ENCODE peak calls at places on chromosomes 11 and 22, in six cellular contexts. M is A549, R is IMR-90, B is vagina, W is heart left ventricle, U is Peyer's patch. P is an unnamed sample.
A peak's percentile ranks its signal among the peaks of the same experiment; 100 is the strongest.

GRCh38 chr11:74135516-74135840 is 35.3 kb downstream of the C2CD3 start:
- DNase-seq in M (no peak), R (no peak), B (no peak), W (no peak), U (no peak), P (no peak)

GRCh38 chr11:128451651-128452470 is 135.5 kb downstream of the ETS1 start:
- DNase-seq in M (no peak), R (peak; percentile 57), B (no peak), W (peak; percentile 74), U (no peak), P (no peak)

GRCh38 chr11:19872526-19873135 is 160.0 kb downstream of the NAV2 start:
- DNase-seq in M (no peak), R (no peak), B (no peak), W (no peak), U (no peak), P (no peak)

GRCh38 chr11:71153005-71153395 is 99.4 kb downstream of the SHANK2 start:
- DNase-seq in M (peak; percentile 53), R (peak; percentile 31), B (no peak), W (no peak), U (no peak), P (no peak)

GRCh38 chr11:18046116-18046777 is at the start of gene TPH1:
- DNase-seq in M (no peak), R (peak; percentile 36), B (no peak), W (peak; percentile 13), U (no peak), P (no peak)

GRCh38 chr22:44660051-44660830 is 41.8 kb upstream of the PRR5 start:
- DNase-seq in M (no peak), R (no peak), B (no peak), W (no peak), U (no peak), P (no peak)

GRCh38 chr22:46355369-46355995 is 20.0 kb downstream of the TRMU start:
- DNase-seq in M (peak; percentile 59), R (peak; percentile 40), B (no peak), W (peak; percentile 62), U (peak; percentile 73), P (peak; percentile 52)

GRCh38 chr11:10067629-10068300 is 226.3 kb downstream of the SBF2 start:
- DNase-seq in M (no peak), R (no peak), B (no peak), W (no peak), U (no peak), P (no peak)

GRCh38 chr22:19959043-19959586 is 17.5 kb upstream of the TXNRD2 start:
- DNase-seq in M (no peak), R (peak; percentile 39), B (no peak), W (peak; percentile 77), U (peak; percentile 30), P (no peak)

GRCh38 chr22:32103648-32104326 is 55.3 kb downstream of the C22orf42 start:
- DNase-seq in M (no peak), R (peak; percentile 3), B (no peak), W (no peak), U (no peak), P (no peak)

GRCh38 chr11:33064033-33064825 is 24.9 kb downstream of the TCP11L1 start:
- DNase-seq in M (no peak), R (no peak), B (no peak), W (no peak), U (no peak), P (no peak)

GRCh38 chr11:58068640-58069039 is 37.9 kb downstream of the OR6Q1 start:
- DNase-seq in M (no peak), R (no peak), B (no peak), W (no peak), U (no peak), P (no peak)

GRCh38 chr11:64246874-64247728 is at the start of gene PPP1R14B:
- DNase-seq in M (peak; percentile 84), R (peak; percentile 80), B (no peak), W (peak; percentile 92), U (peak; percentile 85), P (no peak)
- TF ChIP-seq POLR2A in M (peak; percentile 14), R (peak; percentile 72), B (no peak), W (no peak), U (peak; percentile 48), P (no peak)

GRCh38 chr11:65786786-65787636 is at the start of gene OVOL1:
- DNase-seq in M (no peak), R (no peak), B (no peak), W (no peak), U (peak; percentile 53), P (no peak)
- TF ChIP-seq POLR2A in M (no peak), R (no peak), B (no peak), W (no peak), U (peak; percentile 92), P (no peak)

GRCh38 chr22:36365020-36365411 is 22.8 kb downstream of the MYH9 start:
- DNase-seq in M (peak; percentile 75), R (peak; percentile 99), B (no peak), W (peak; percentile 71), U (peak; percentile 68), P (no peak)
- TF ChIP-seq POLR2A in M (no peak), R (peak; percentile 63), B (no peak), W (no peak), U (no peak), P (no peak)

DNA sequence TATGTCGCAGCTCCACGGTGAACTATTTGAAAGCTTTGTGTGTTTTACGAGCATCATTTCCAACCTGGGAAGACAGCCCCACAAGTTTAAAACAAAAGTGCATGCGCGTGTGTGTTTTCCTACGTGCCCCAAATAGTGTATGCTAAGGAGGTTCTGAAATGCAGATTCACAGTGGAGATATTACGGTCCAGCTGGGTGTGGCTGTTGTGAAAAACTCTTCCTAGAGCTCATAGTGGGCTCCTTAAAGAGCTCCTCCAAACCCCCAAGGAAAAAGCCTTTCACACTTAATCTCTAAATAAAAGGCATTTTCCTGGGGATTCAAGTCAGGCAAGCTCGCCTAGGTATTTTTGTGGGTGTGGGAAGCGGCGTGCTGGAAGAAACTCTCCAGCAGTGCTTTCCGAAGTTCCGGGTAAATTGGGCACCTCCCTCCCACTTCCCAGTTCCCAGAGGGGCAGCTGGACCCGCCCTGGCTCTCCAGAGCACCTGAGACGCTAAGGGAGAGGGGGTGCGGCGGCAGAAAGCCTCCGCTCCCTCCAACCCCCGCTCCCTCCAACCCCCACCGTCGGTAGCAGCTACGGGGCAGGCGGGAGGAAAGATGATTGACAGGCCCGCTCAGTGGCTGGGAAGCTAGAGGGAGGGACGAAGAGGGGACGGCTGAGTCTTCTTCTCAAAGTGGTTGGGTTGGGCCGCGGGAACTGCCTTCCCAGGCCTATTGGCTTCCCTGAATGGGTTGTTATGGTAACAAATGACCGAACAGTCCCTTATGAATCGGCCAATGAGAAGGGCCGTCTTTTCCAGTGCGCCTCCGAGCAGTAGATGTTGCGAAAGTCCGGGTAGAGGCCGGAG is 558 bp upstream of the PCF11 start:
- DNase-seq in M (peak; percentile 98), R (peak; percentile 100), B (peak; percentile 100), W (peak; percentile 99), U (peak; percentile 99), P (peak; percentile 91)
- TF ChIP-seq POLR2A in M (peak; percentile 56), R (no peak), B (peak; percentile 86), W (peak; percentile 17), U (peak; percentile 80), P (peak; percentile 62)

GRCh38 chr22:37848587-37849088 is 581 bp upstream of the EIF3L start:
- DNase-seq in M (no peak), R (peak; percentile 16), B (no peak), W (no peak), U (no peak), P (no peak)
- TF ChIP-seq POLR2A in M (no peak), R (no peak), B (no peak), W (no peak), U (no peak), P (no peak)

P was measured in H54.